ENCODE peak calls at places on chromosomes 16 and 17, in eight cellular contexts. One of them, this sample, is unnamed.

GRCh38 chr17:31095239-31096105 is 695 bp downstream of the NF1 start:
- DNase-seq in DMS153: peak
- DNase-seq in glutamatergic neuron: peak
- DNase-seq in left cardiac atrium: peak
- DNase-seq in GM19239: no peak
- DNase-seq in substantia nigra: peak
- DNase-seq in CD4-positive, alpha-beta T cell: no peak
- DNase-seq in mammary epithelial cell: peak
- DNase-seq in this sample: peak

GRCh38 chr16:23058576-23058975 is 90.7 kb downstream of the USP31 start:
- DNase-seq in left cardiac atrium: no peak
- DNase-seq in mammary epithelial cell: no peak
- DNase-seq in DMS153: no peak
- DNase-seq in substantia nigra: peak
- DNase-seq in glutamatergic neuron: no peak
- DNase-seq in GM19239: no peak
- DNase-seq in CD4-positive, alpha-beta T cell: no peak
- DNase-seq in this sample: no peak

GRCh38 chr16:85062303-85062702 is 34.7 kb downstream of the KIAA0513 start:
- DNase-seq in substantia nigra: no peak
- DNase-seq in DMS153: no peak
- DNase-seq in left cardiac atrium: no peak
- DNase-seq in mammary epithelial cell: no peak
- DNase-seq in GM19239: no peak
- DNase-seq in CD4-positive, alpha-beta T cell: no peak
- DNase-seq in glutamatergic neuron: no peak
- DNase-seq in this sample: no peak

GRCh38 chr16:86670835-86671234 is 92.5 kb downstream of the FOXL1 start:
- DNase-seq in CD4-positive, alpha-beta T cell: no peak
- DNase-seq in substantia nigra: no peak
- DNase-seq in mammary epithelial cell: no peak
- DNase-seq in GM19239: no peak
- DNase-seq in glutamatergic neuron: no peak
- DNase-seq in left cardiac atrium: no peak
- DNase-seq in DMS153: no peak
- DNase-seq in this sample: no peak

GRCh38 chr17:75683467-75684041 is 16.4 kb downstream of the SAP30BP start:
- DNase-seq in DMS153: no peak
- DNase-seq in CD4-positive, alpha-beta T cell: no peak
- DNase-seq in mammary epithelial cell: peak
- DNase-seq in left cardiac atrium: no peak
- DNase-seq in glutamatergic neuron: no peak
- DNase-seq in GM19239: no peak
- DNase-seq in substantia nigra: no peak
- DNase-seq in this sample: no peak

GRCh38 chr16:15880434-15880833 is 8.0 kb downstream of the CEP20 start:
- DNase-seq in DMS153: no peak
- DNase-seq in left cardiac atrium: no peak
- DNase-seq in mammary epithelial cell: no peak
- DNase-seq in GM19239: no peak
- DNase-seq in substantia nigra: no peak
- DNase-seq in CD4-positive, alpha-beta T cell: no peak
- DNase-seq in glutamatergic neuron: no peak
- DNase-seq in this sample: no peak

GRCh38 chr17:60284709-60285108 is 107.2 kb downstream of the USP32 start:
- DNase-seq in mammary epithelial cell: no peak
- DNase-seq in substantia nigra: no peak
- DNase-seq in GM19239: no peak
- DNase-seq in glutamatergic neuron: no peak
- DNase-seq in CD4-positive, alpha-beta T cell: no peak
- DNase-seq in DMS153: no peak
- DNase-seq in left cardiac atrium: no peak
- DNase-seq in this sample: no peak

GRCh38 chr17:81712468-81713003 is 452 bp downstream of the SLC25A10 start:
- DNase-seq in left cardiac atrium: no peak
- DNase-seq in GM19239: no peak
- DNase-seq in CD4-positive, alpha-beta T cell: no peak
- DNase-seq in mammary epithelial cell: peak
- DNase-seq in DMS153: no peak
- DNase-seq in glutamatergic neuron: peak
- DNase-seq in substantia nigra: no peak
- DNase-seq in this sample: peak

GRCh38 chr17:43449470-43450202 is 34.1 kb upstream of the DHX8 start:
- DNase-seq in DMS153: no peak
- DNase-seq in CD4-positive, alpha-beta T cell: no peak
- DNase-seq in GM19239: no peak
- DNase-seq in left cardiac atrium: no peak
- DNase-seq in mammary epithelial cell: peak
- DNase-seq in glutamatergic neuron: no peak
- DNase-seq in substantia nigra: no peak
- DNase-seq in this sample: no peak

GRCh38 chr16:67006930-67007658 is 18.7 kb downstream of the CES4A start:
- DNase-seq in CD4-positive, alpha-beta T cell: no peak
- DNase-seq in mammary epithelial cell: no peak
- DNase-seq in substantia nigra: no peak
- DNase-seq in DMS153: no peak
- DNase-seq in GM19239: no peak
- DNase-seq in left cardiac atrium: no peak
- DNase-seq in glutamatergic neuron: no peak
- DNase-seq in this sample: no peak

GRCh38 chr17:2853111-2853721 is 57.0 kb downstream of the RAP1GAP2 start:
- DNase-seq in left cardiac atrium: peak
- DNase-seq in GM19239: no peak
- DNase-seq in substantia nigra: no peak
- DNase-seq in mammary epithelial cell: peak
- DNase-seq in DMS153: no peak
- DNase-seq in CD4-positive, alpha-beta T cell: peak
- DNase-seq in glutamatergic neuron: peak
- DNase-seq in this sample: peak

GRCh38 chr17:16478693-16479092 is 13.3 kb downstream of the LRRC75A start:
- DNase-seq in DMS153: no peak
- DNase-seq in CD4-positive, alpha-beta T cell: no peak
- DNase-seq in GM19239: no peak
- DNase-seq in glutamatergic neuron: no peak
- DNase-seq in substantia nigra: no peak
- DNase-seq in left cardiac atrium: no peak
- DNase-seq in mammary epithelial cell: no peak
- DNase-seq in this sample: no peak